ENCODE peak calls at places on chromosomes 7 and 10, in nine cellular contexts. One of them, this sample, is unnamed.

GRCh38 chr7:135508853-135509588 is 881 bp downstream of the CNOT4 start:
- DNase-seq in osteoblast: no peak
- DNase-seq in AML-193: peak
- DNase-seq in activated CD8-positive, alpha-beta memory T cell treated with anti-CD3 and anti-CD28 coated beads, Interleukin-2, amount 10 ng/mL, durations not matched to agents 7 days and 5 days: peak
- DNase-seq in smooth muscle cell of the brain vasculature: no peak
- DNase-seq in endothelial cell: peak
- DNase-seq in left ventricle myocardium inferior: no peak
- DNase-seq in lung microvascular endothelial cell: peak
- DNase-seq in AG09309: no peak
- DNase-seq in this sample: peak

GRCh38 chr7:72063325-72063724 is 348.8 kb downstream of the CALN1 start:
- DNase-seq in left ventricle myocardium inferior: no peak
- DNase-seq in AML-193: no peak
- DNase-seq in smooth muscle cell of the brain vasculature: no peak
- DNase-seq in lung microvascular endothelial cell: no peak
- DNase-seq in AG09309: no peak
- DNase-seq in endothelial cell: no peak
- DNase-seq in osteoblast: no peak
- DNase-seq in activated CD8-positive, alpha-beta memory T cell treated with anti-CD3 and anti-CD28 coated beads, Interleukin-2, amount 10 ng/mL, durations not matched to agents 7 days and 5 days: no peak
- DNase-seq in this sample: no peak

GRCh38 chr7:101163281-101164070 is 1.9 kb downstream of the VGF start:
- DNase-seq in osteoblast: peak
- DNase-seq in left ventricle myocardium inferior: no peak
- DNase-seq in endothelial cell: no peak
- DNase-seq in AG09309: no peak
- DNase-seq in AML-193: no peak
- DNase-seq in smooth muscle cell of the brain vasculature: no peak
- DNase-seq in activated CD8-positive, alpha-beta memory T cell treated with anti-CD3 and anti-CD28 coated beads, Interleukin-2, amount 10 ng/mL, durations not matched to agents 7 days and 5 days: peak
- DNase-seq in lung microvascular endothelial cell: no peak
- DNase-seq in this sample: no peak

GRCh38 chr7:143172354-143172753 is 10.9 kb upstream of the TAS2R39 start:
- DNase-seq in lung microvascular endothelial cell: no peak
- DNase-seq in osteoblast: peak
- DNase-seq in AG09309: no peak
- DNase-seq in left ventricle myocardium inferior: no peak
- DNase-seq in endothelial cell: no peak
- DNase-seq in activated CD8-positive, alpha-beta memory T cell treated with anti-CD3 and anti-CD28 coated beads, Interleukin-2, amount 10 ng/mL, durations not matched to agents 7 days and 5 days: no peak
- DNase-seq in AML-193: peak
- DNase-seq in smooth muscle cell of the brain vasculature: no peak
- DNase-seq in this sample: peak

GRCh38 chr10:132006966-132007365 is 25.2 kb upstream of the BNIP3 start:
- DNase-seq in endothelial cell: no peak
- DNase-seq in smooth muscle cell of the brain vasculature: no peak
- DNase-seq in left ventricle myocardium inferior: no peak
- DNase-seq in AML-193: no peak
- DNase-seq in AG09309: no peak
- DNase-seq in osteoblast: no peak
- DNase-seq in activated CD8-positive, alpha-beta memory T cell treated with anti-CD3 and anti-CD28 coated beads, Interleukin-2, amount 10 ng/mL, durations not matched to agents 7 days and 5 days: no peak
- DNase-seq in lung microvascular endothelial cell: no peak
- DNase-seq in this sample: no peak

GRCh38 chr10:22791655-22792054 is 77.3 kb upstream of the PIP4K2A start:
- DNase-seq in smooth muscle cell of the brain vasculature: no peak
- DNase-seq in left ventricle myocardium inferior: no peak
- DNase-seq in activated CD8-positive, alpha-beta memory T cell treated with anti-CD3 and anti-CD28 coated beads, Interleukin-2, amount 10 ng/mL, durations not matched to agents 7 days and 5 days: no peak
- DNase-seq in osteoblast: no peak
- DNase-seq in endothelial cell: no peak
- DNase-seq in AML-193: no peak
- DNase-seq in AG09309: no peak
- DNase-seq in lung microvascular endothelial cell: no peak
- DNase-seq in this sample: no peak

GRCh38 chr10:63217120-63217605 is 84.0 kb downstream of the NRBF2 start:
- DNase-seq in lung microvascular endothelial cell: peak
- DNase-seq in endothelial cell: no peak
- DNase-seq in AML-193: peak
- DNase-seq in left ventricle myocardium inferior: no peak
- DNase-seq in AG09309: peak
- DNase-seq in activated CD8-positive, alpha-beta memory T cell treated with anti-CD3 and anti-CD28 coated beads, Interleukin-2, amount 10 ng/mL, durations not matched to agents 7 days and 5 days: no peak
- DNase-seq in smooth muscle cell of the brain vasculature: no peak
- DNase-seq in osteoblast: no peak
- DNase-seq in this sample: peak

GRCh38 chr7:81715984-81716588 is 53.8 kb downstream of the HGF start:
- DNase-seq in osteoblast: no peak
- DNase-seq in AG09309: no peak
- DNase-seq in left ventricle myocardium inferior: no peak
- DNase-seq in lung microvascular endothelial cell: peak
- DNase-seq in endothelial cell: peak
- DNase-seq in activated CD8-positive, alpha-beta memory T cell treated with anti-CD3 and anti-CD28 coated beads, Interleukin-2, amount 10 ng/mL, durations not matched to agents 7 days and 5 days: no peak
- DNase-seq in smooth muscle cell of the brain vasculature: peak
- DNase-seq in AML-193: no peak
- DNase-seq in this sample: peak

GRCh38 chr7:26307226-26307625 is 15.6 kb downstream of the SNX10 start:
- DNase-seq in AG09309: no peak
- DNase-seq in lung microvascular endothelial cell: no peak
- DNase-seq in AML-193: no peak
- DNase-seq in left ventricle myocardium inferior: no peak
- DNase-seq in smooth muscle cell of the brain vasculature: no peak
- DNase-seq in activated CD8-positive, alpha-beta memory T cell treated with anti-CD3 and anti-CD28 coated beads, Interleukin-2, amount 10 ng/mL, durations not matched to agents 7 days and 5 days: no peak
- DNase-seq in osteoblast: no peak
- DNase-seq in endothelial cell: no peak
- DNase-seq in this sample: peak

GRCh38 chr7:10973942-10974716 is 457 bp downstream of the PHF14 start:
- DNase-seq in AML-193: peak
- DNase-seq in AG09309: no peak
- DNase-seq in activated CD8-positive, alpha-beta memory T cell treated with anti-CD3 and anti-CD28 coated beads, Interleukin-2, amount 10 ng/mL, durations not matched to agents 7 days and 5 days: peak
- DNase-seq in smooth muscle cell of the brain vasculature: no peak
- DNase-seq in left ventricle myocardium inferior: peak
- DNase-seq in lung microvascular endothelial cell: peak
- DNase-seq in endothelial cell: peak
- DNase-seq in osteoblast: peak
- DNase-seq in this sample: peak

GRCh38 chr7:2706685-2707126 is 18.7 kb downstream of the AMZ1 start:
- DNase-seq in AG09309: no peak
- DNase-seq in osteoblast: no peak
- DNase-seq in left ventricle myocardium inferior: no peak
- DNase-seq in activated CD8-positive, alpha-beta memory T cell treated with anti-CD3 and anti-CD28 coated beads, Interleukin-2, amount 10 ng/mL, durations not matched to agents 7 days and 5 days: no peak
- DNase-seq in smooth muscle cell of the brain vasculature: no peak
- DNase-seq in lung microvascular endothelial cell: no peak
- DNase-seq in AML-193: no peak
- DNase-seq in endothelial cell: no peak
- DNase-seq in this sample: no peak

GRCh38 chr10:86668297-86669165 is at the start of gene LDB3:
- DNase-seq in endothelial cell: no peak
- DNase-seq in activated CD8-positive, alpha-beta memory T cell treated with anti-CD3 and anti-CD28 coated beads, Interleukin-2, amount 10 ng/mL, durations not matched to agents 7 days and 5 days: no peak
- DNase-seq in AML-193: no peak
- DNase-seq in lung microvascular endothelial cell: no peak
- DNase-seq in smooth muscle cell of the brain vasculature: no peak
- DNase-seq in osteoblast: peak
- DNase-seq in left ventricle myocardium inferior: peak
- DNase-seq in AG09309: no peak
- DNase-seq in this sample: no peak

GRCh38 chr7:33286521-33286920 is 157.2 kb downstream of the BBS9 start:
- DNase-seq in endothelial cell: no peak
- DNase-seq in left ventricle myocardium inferior: no peak
- DNase-seq in lung microvascular endothelial cell: no peak
- DNase-seq in AG09309: no peak
- DNase-seq in activated CD8-positive, alpha-beta memory T cell treated with anti-CD3 and anti-CD28 coated beads, Interleukin-2, amount 10 ng/mL, durations not matched to agents 7 days and 5 days: no peak
- DNase-seq in smooth muscle cell of the brain vasculature: no peak
- DNase-seq in AML-193: no peak
- DNase-seq in osteoblast: no peak
- DNase-seq in this sample: no peak

GRCh38 chr10:67884842-67885680 is 605 bp downstream of the SIRT1 start:
- DNase-seq in left ventricle myocardium inferior: peak
- DNase-seq in endothelial cell: peak
- DNase-seq in smooth muscle cell of the brain vasculature: no peak
- DNase-seq in osteoblast: peak
- DNase-seq in activated CD8-positive, alpha-beta memory T cell treated with anti-CD3 and anti-CD28 coated beads, Interleukin-2, amount 10 ng/mL, durations not matched to agents 7 days and 5 days: peak
- DNase-seq in AML-193: peak
- DNase-seq in lung microvascular endothelial cell: peak
- DNase-seq in AG09309: peak
- DNase-seq in this sample: peak

GRCh38 chr10:103637855-103638561 is 144.5 kb downstream of the NEURL1 start:
- DNase-seq in AG09309: peak
- DNase-seq in lung microvascular endothelial cell: peak
- DNase-seq in activated CD8-positive, alpha-beta memory T cell treated with anti-CD3 and anti-CD28 coated beads, Interleukin-2, amount 10 ng/mL, durations not matched to agents 7 days and 5 days: no peak
- DNase-seq in AML-193: no peak
- DNase-seq in smooth muscle cell of the brain vasculature: no peak
- DNase-seq in left ventricle myocardium inferior: peak
- DNase-seq in osteoblast: peak
- DNase-seq in endothelial cell: no peak
- DNase-seq in this sample: peak

GRCh38 chr7:40301486-40302065 is 166.8 kb downstream of the SUGCT start:
- DNase-seq in lung microvascular endothelial cell: no peak
- DNase-seq in left ventricle myocardium inferior: no peak
- DNase-seq in endothelial cell: no peak
- DNase-seq in AML-193: no peak
- DNase-seq in smooth muscle cell of the brain vasculature: no peak
- DNase-seq in osteoblast: no peak
- DNase-seq in AG09309: no peak
- DNase-seq in activated CD8-positive, alpha-beta memory T cell treated with anti-CD3 and anti-CD28 coated beads, Interleukin-2, amount 10 ng/mL, durations not matched to agents 7 days and 5 days: no peak
- DNase-seq in this sample: peak

GRCh38 chr7:23335621-23336020 is 36.5 kb downstream of the MALSU1 start:
- DNase-seq in AG09309: no peak
- DNase-seq in AML-193: no peak
- DNase-seq in lung microvascular endothelial cell: no peak
- DNase-seq in endothelial cell: no peak
- DNase-seq in left ventricle myocardium inferior: no peak
- DNase-seq in activated CD8-positive, alpha-beta memory T cell treated with anti-CD3 and anti-CD28 coated beads, Interleukin-2, amount 10 ng/mL, durations not matched to agents 7 days and 5 days: no peak
- DNase-seq in smooth muscle cell of the brain vasculature: no peak
- DNase-seq in osteoblast: no peak
- DNase-seq in this sample: peak

GRCh38 chr10:36608866-36609265 is 516.5 kb upstream of the ANKRD30A start:
- DNase-seq in left ventricle myocardium inferior: no peak
- DNase-seq in AG09309: no peak
- DNase-seq in lung microvascular endothelial cell: peak
- DNase-seq in endothelial cell: no peak
- DNase-seq in smooth muscle cell of the brain vasculature: no peak
- DNase-seq in AML-193: no peak
- DNase-seq in activated CD8-positive, alpha-beta memory T cell treated with anti-CD3 and anti-CD28 coated beads, Interleukin-2, amount 10 ng/mL, durations not matched to agents 7 days and 5 days: no peak
- DNase-seq in osteoblast: peak
- DNase-seq in this sample: peak

GRCh38 chr10:68924593-68924992 is 23.5 kb downstream of the DDX50 start:
- DNase-seq in activated CD8-positive, alpha-beta memory T cell treated with anti-CD3 and anti-CD28 coated beads, Interleukin-2, amount 10 ng/mL, durations not matched to agents 7 days and 5 days: no peak
- DNase-seq in AG09309: no peak
- DNase-seq in left ventricle myocardium inferior: no peak
- DNase-seq in smooth muscle cell of the brain vasculature: peak
- DNase-seq in lung microvascular endothelial cell: peak
- DNase-seq in AML-193: no peak
- DNase-seq in endothelial cell: no peak
- DNase-seq in osteoblast: no peak
- DNase-seq in this sample: peak

GRCh38 chr7:102230593-102230992 is 56.1 kb upstream of the SH2B2 start:
- DNase-seq in smooth muscle cell of the brain vasculature: no peak
- DNase-seq in lung microvascular endothelial cell: no peak
- DNase-seq in AG09309: no peak
- DNase-seq in activated CD8-positive, alpha-beta memory T cell treated with anti-CD3 and anti-CD28 coated beads, Interleukin-2, amount 10 ng/mL, durations not matched to agents 7 days and 5 days: no peak
- DNase-seq in osteoblast: no peak
- DNase-seq in left ventricle myocardium inferior: no peak
- DNase-seq in endothelial cell: no peak
- DNase-seq in AML-193: no peak
- DNase-seq in this sample: peak

This sample was measured in fibroblast of the aortic adventitia.